ENCODE peak calls at places on chromosomes 7 and 10, in four cellular contexts. U is WTC11, N is HepG2, X is K562. M is an unnamed sample.
A peak's percentile ranks its signal among the peaks of the same experiment; 100 is the strongest.

GRCh38 chr7:7228472-7228871 is 46.1 kb downstream of the C1GALT1 start:
- DNase-seq in X (no peak), N (no peak), U (no peak), M (no peak)

GRCh38 chr7:94449151-94449725 is 54.5 kb downstream of the COL1A2 start:
- DNase-seq in U (no peak), N (peak; percentile 45), X (peak; percentile 34), M (peak; percentile 57)

GRCh38 chr7:44575054-44575453 is 1.3 kb upstream of the DDX56 start:
- DNase-seq in N (no peak), X (no peak), U (no peak), M (no peak)

GRCh38 chr7:69395072-69395714 is 203.1 kb upstream of the AUTS2 start:
- DNase-seq in X (no peak), U (no peak), N (no peak), M (no peak)

GRCh38 chr10:71659050-71659738 is 60.4 kb downstream of the C10orf105 start:
- DNase-seq in U (no peak), X (no peak), N (peak; percentile 31), M (no peak)

GRCh38 chr7:93055543-93056107 is 62.2 kb downstream of the SAMD9 start:
- DNase-seq in U (no peak), N (peak; percentile 34), X (peak; percentile 55), M (peak; percentile 30)

GRCh38 chr10:43407576-43408330 is 1.2 kb downstream of the HNRNPF start:
- DNase-seq in U (peak; percentile 58), X (peak; percentile 92), N (peak; percentile 89), M (peak; percentile 78)

GRCh38 chr7:45696476-45696875 is 122.3 kb downstream of the ADCY1 start:
- DNase-seq in X (no peak), U (peak; percentile 3), N (no peak), M (no peak)

GRCh38 chr7:17195576-17195975 is 102.9 kb upstream of the AHR start:
- DNase-seq in U (no peak), X (no peak), N (no peak), M (no peak)

GRCh38 chr7:147885906-147886305 is 704.7 kb upstream of the C7orf33 start:
- DNase-seq in U (no peak), X (no peak), N (no peak), M (no peak)

GRCh38 chr7:91181949-91182348 is 82.3 kb upstream of the FZD1 start:
- DNase-seq in N (no peak), X (no peak), U (no peak), M (no peak)

GRCh38 chr7:1459930-1460756 is 873 bp upstream of the MICALL2 start:
- DNase-seq in N (no peak), U (no peak), X (no peak), M (no peak)

GRCh38 chr7:121180436-121181063 is 148.2 kb upstream of the WNT16 start:
- DNase-seq in N (no peak), U (no peak), X (no peak), M (no peak)

GRCh38 chr10:31374146-31374696 is 55.2 kb downstream of the ZEB1 start:
- DNase-seq in X (no peak), N (no peak), U (no peak), M (no peak)

GRCh38 chr10:65482848-65483247 is 1443.0 kb upstream of the LRRTM3 start:
- DNase-seq in N (no peak), U (no peak), X (no peak), M (no peak)

GRCh38 chr7:151833213-151833651 is 43.7 kb downstream of the PRKAG2 start:
- DNase-seq in N (no peak), X (no peak), U (no peak), M (no peak)

GRCh38 chr7:108570146-108570755 is 577 bp downstream of the DNAJB9 start:
- DNase-seq in U (peak; percentile 21), N (peak; percentile 44), X (peak; percentile 76), M (peak; percentile 55)

GRCh38 chr7:5743803-5744202 is 37.7 kb downstream of the RNF216 start:
- DNase-seq in X (no peak), U (no peak), N (no peak), M (no peak)

GRCh38 chr7:49643750-49644149 is 129.7 kb upstream of the VWC2 start:
- DNase-seq in N (no peak), X (no peak), U (no peak), M (no peak)

GRCh38 chr10:124557167-124557566 is 95.5 kb downstream of the LHPP start:
- DNase-seq in X (no peak), N (no peak), U (no peak), M (no peak)

GRCh38 chr10:30553625-30554442 is 75.7 kb downstream of the LYZL2 start:
- DNase-seq in U (peak; percentile 65), N (peak; percentile 57), X (peak; percentile 69), M (peak; percentile 52)

GRCh38 chr10:24721254-24722106 is 2.2 kb downstream of the ARHGAP21 start:
- DNase-seq in N (no peak), U (peak; percentile 28), X (peak; percentile 42), M (peak; percentile 45)

GRCh38 chr10:109963439-109963838 is 40.1 kb upstream of the XPNPEP1 start:
- DNase-seq in N (no peak), U (no peak), X (no peak), M (no peak)

GRCh38 chr7:157054927-157055326 is 44.5 kb upstream of the MNX1 start:
- DNase-seq in X (no peak), U (no peak), N (no peak), M (no peak)

GRCh38 chr7:110891197-110891596 is 199.7 kb upstream of the LRRN3 start:
- DNase-seq in N (no peak), U (no peak), X (no peak), M (no peak)

GRCh38 chr10:101110856-101111523 is 20.1 kb upstream of the TLX1 start:
- DNase-seq in N (no peak), X (no peak), U (no peak), M (no peak)

GRCh38 chr10:60376953-60377352 is 12.7 kb downstream of the ANK3 start:
- DNase-seq in X (no peak), U (no peak), N (no peak), M (no peak)

GRCh38 chr7:2157473-2158279 is 75.1 kb downstream of the MAD1L1 start:
- DNase-seq in U (peak; percentile 8), N (no peak), X (no peak), M (no peak)

GRCh38 chr7:125057974-125058373 is 128.3 kb upstream of the POT1 start:
- DNase-seq in U (no peak), N (peak; percentile 13), X (no peak), M (no peak)

GRCh38 chr7:47549916-47550315 is 32.0 kb downstream of the TNS3 start:
- DNase-seq in U (no peak), X (no peak), N (no peak), M (no peak)

GRCh38 chr10:70974351-70974901 is 86.1 kb upstream of the PCBD1 start:
- DNase-seq in N (no peak), U (no peak), X (peak; percentile 26), M (no peak)

GRCh38 chr7:149570784-149571183 is 73.2 kb upstream of the ZNF746 start:
- DNase-seq in U (no peak), N (no peak), X (no peak), M (no peak)

GRCh38 chr10:103652599-103653281 is 159.2 kb downstream of the NEURL1 start:
- DNase-seq in N (peak; percentile 40), U (no peak), X (no peak), M (no peak)

GRCh38 chr7:192701-193536 is 548 bp downstream of the FAM20C start:
- DNase-seq in N (no peak), X (no peak), U (no peak), M (peak; percentile 27)

GRCh38 chr10:120917521-120918250 is 66.5 kb downstream of the WDR11 start:
- DNase-seq in N (no peak), X (no peak), U (no peak), M (no peak)

GRCh38 chr10:116849271-116850057 is at the start of gene ENO4:
- DNase-seq in X (no peak), U (peak; percentile 90), N (peak; percentile 58), M (peak; percentile 89)
- TF ChIP-seq NR3C1 in X (no peak), U (no peak), N (no peak), M (no peak)

GRCh38 chr10:49044293-49045217 is 70.8 kb downstream of the VSTM4 start:
- DNase-seq in U (no peak), X (no peak), N (no peak), M (no peak)
- TF ChIP-seq NR3C1 in U (no peak), X (no peak), N (no peak), M (no peak)

GRCh38 chr7:132406039-132406438 is 170.2 kb downstream of the PLXNA4 start:
- DNase-seq in X (no peak), U (no peak), N (no peak), M (no peak)

GRCh38 chr7:132411142-132411541 is 165.1 kb downstream of the PLXNA4 start:
- DNase-seq in X (no peak), U (no peak), N (no peak), M (no peak)

GRCh38 chr7:132407764-132408163 is 168.5 kb downstream of the PLXNA4 start:
- DNase-seq in U (no peak), N (no peak), X (no peak), M (no peak)

GRCh38 chr7:132412435-132412834 is 163.8 kb downstream of the PLXNA4 start:
- DNase-seq in N (no peak), X (no peak), U (no peak), M (no peak)

GRCh38 chr7:132410385-132410784 is 165.9 kb downstream of the PLXNA4 start:
- DNase-seq in X (no peak), U (no peak), N (no peak), M (no peak)
- TF ChIP-seq NR3C1 in X (no peak), U (no peak), N (no peak), M (no peak)

GRCh38 chr7:141915565-141915964 is 634 bp upstream of the OR9A4 start:
- DNase-seq in X (no peak), U (no peak), N (no peak), M (no peak)
- TF ChIP-seq NR3C1 in X (no peak), U (no peak), N (no peak), M (no peak)

GRCh38 chr7:135673360-135673706 is 11.0 kb downstream of the STMP1 start:
- DNase-seq in X (no peak), N (no peak), U (no peak), M (no peak)

GRCh38 chr7:135670179-135670578 is 7.9 kb downstream of the STMP1 start:
- DNase-seq in X (no peak), U (no peak), N (no peak), M (no peak)

GRCh38 chr7:135669774-135670173 is 7.5 kb downstream of the STMP1 start:
- DNase-seq in X (no peak), N (no peak), U (no peak), M (no peak)

GRCh38 chr7:135666836-135667235 is 4.5 kb downstream of the STMP1 start:
- DNase-seq in N (no peak), X (no peak), U (no peak), M (no peak)

DNA sequence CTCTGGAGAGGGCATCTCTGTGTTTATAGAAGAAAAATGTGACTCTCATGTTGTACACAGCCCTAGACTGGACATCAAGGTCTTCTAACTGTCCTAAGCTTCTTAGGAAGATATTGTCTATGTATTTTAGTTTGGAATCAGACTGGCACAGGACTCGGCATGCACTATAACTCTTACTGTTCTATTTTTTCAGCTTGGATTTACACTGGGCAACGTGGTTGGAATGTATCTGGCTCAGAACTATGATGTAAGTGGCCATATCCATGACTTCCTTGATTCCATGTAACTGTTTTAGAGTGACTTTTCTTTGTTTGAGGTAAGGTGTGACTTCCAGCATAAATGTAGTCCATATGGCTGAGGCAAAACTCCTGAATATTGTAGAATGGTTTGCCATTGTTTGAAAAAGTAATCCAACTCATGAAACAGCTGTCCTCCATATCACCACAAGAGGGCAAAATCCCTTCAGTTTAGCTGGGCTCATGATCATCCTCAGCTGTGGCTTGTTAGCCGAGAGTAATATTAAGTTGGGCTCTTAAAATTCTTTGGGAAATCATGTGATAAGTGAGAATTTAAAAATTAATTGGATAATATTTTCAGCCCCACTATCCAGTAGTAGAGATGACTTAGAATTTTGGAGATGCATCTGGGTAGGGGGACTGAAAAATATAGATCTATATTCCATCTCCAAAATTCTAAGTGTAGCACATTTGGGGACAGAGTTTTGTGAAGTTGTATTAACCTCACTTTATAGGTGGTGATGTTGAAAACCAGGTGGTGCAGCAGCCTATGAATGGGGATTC is 10.4 kb downstream of the STMP1 start:
- DNase-seq in X (peak; percentile 72), N (peak; percentile 48), U (no peak), M (peak; percentile 61)
- TF ChIP-seq NR3C1 in X (no peak), N (no peak), U (no peak), M (no peak)